ENCODE peak calls at places on chromosomes 1 and 21, in nine cellular contexts. R is CD4-positive, alpha-beta T cell; S is effector memory CD4-positive, alpha-beta T cell; H is breast epithelium; N is kidney; J is left ventricle myocardium inferior; P is thoracic aorta; Z is CD4-positive, CD25-positive, alpha-beta regulatory T cell; F is sigmoid colon. O is an unnamed sample.

GRCh38 chr1:3011631-3012510 is 9.4 kb upstream of the ACTRT2 start:
- DNase-seq in S (no peak), R (no peak), Z (no peak), P (no peak), J (peak), N (peak), F (peak), H (no peak), O (peak)

GRCh38 chr1:51551848-51552296 is 32.8 kb upstream of the EPS15 start:
- DNase-seq in S (no peak), R (no peak), Z (no peak), H (no peak), J (no peak), F (no peak), P (no peak), N (no peak), O (no peak)

GRCh38 chr1:21115098-21115760 is 61.5 kb downstream of the EIF4G3 start:
- DNase-seq in F (no peak), N (no peak), R (no peak), P (no peak), Z (no peak), J (no peak), S (no peak), H (no peak), O (no peak)

GRCh38 chr1:92446546-92446945 is 40.2 kb downstream of the GFI1 start:
- DNase-seq in P (no peak), F (no peak), J (no peak), Z (no peak), N (no peak), R (no peak), H (no peak), S (no peak), O (no peak)

GRCh38 chr1:143735764-143736461 is 235.9 kb downstream of the FAM72C start:
- DNase-seq in N (peak), H (peak), Z (no peak), F (no peak), S (no peak), R (no peak), J (no peak), P (no peak), O (no peak)

GRCh38 chr1:3313579-3313955 is 140.9 kb upstream of the ARHGEF16 start:
- DNase-seq in H (peak), S (no peak), F (peak), J (peak), N (peak), R (no peak), P (peak), Z (no peak), O (peak)

GRCh38 chr1:179082308-179083030 is 599 bp downstream of the TOR3A start:
- DNase-seq in N (no peak), P (no peak), H (no peak), F (peak), R (peak), Z (peak), S (peak), J (peak), O (peak)

GRCh38 chr1:61011514-61012263 is 70.7 kb upstream of the NFIA start:
- DNase-seq in H (no peak), S (no peak), P (no peak), F (no peak), N (no peak), J (no peak), Z (no peak), R (no peak), O (peak)

GRCh38 chr1:212353181-212353580 is 61.5 kb downstream of the PACC1 start:
- DNase-seq in J (no peak), P (no peak), R (no peak), H (no peak), Z (no peak), S (no peak), F (no peak), N (no peak), O (no peak)

GRCh38 chr1:212359794-212360479 is 54.7 kb downstream of the PACC1 start:
- DNase-seq in N (no peak), H (no peak), J (no peak), Z (no peak), R (no peak), S (no peak), F (no peak), P (no peak), O (no peak)

GRCh38 chr1:237033061-237033460 is 8.9 kb upstream of the RYR2 start:
- DNase-seq in P (no peak), J (no peak), N (no peak), S (no peak), R (no peak), H (no peak), Z (no peak), F (no peak), O (no peak)

GRCh38 chr1:237029240-237029639 is 12.7 kb upstream of the RYR2 start:
- DNase-seq in F (no peak), Z (no peak), S (no peak), N (no peak), H (no peak), P (no peak), J (no peak), R (no peak), O (no peak)

GRCh38 chr1:237029850-237030535 is 12.0 kb upstream of the RYR2 start:
- DNase-seq in N (no peak), R (no peak), F (no peak), Z (no peak), J (no peak), S (no peak), P (no peak), H (no peak), O (no peak)

GRCh38 chr1:237032029-237032428 is 10.0 kb upstream of the RYR2 start:
- DNase-seq in H (no peak), J (no peak), S (no peak), R (no peak), N (no peak), F (no peak), Z (no peak), P (no peak), O (no peak)

GRCh38 chr1:237031480-237031879 is 10.5 kb upstream of the RYR2 start:
- DNase-seq in H (no peak), P (no peak), Z (no peak), R (no peak), N (no peak), F (no peak), J (no peak), S (no peak), O (no peak)
- H3K27ac ChIP-seq in H (no peak), P (peak), Z (no peak), R (no peak), N (no peak), F (no peak), J (peak), S (no peak), O (no peak)

DNA sequence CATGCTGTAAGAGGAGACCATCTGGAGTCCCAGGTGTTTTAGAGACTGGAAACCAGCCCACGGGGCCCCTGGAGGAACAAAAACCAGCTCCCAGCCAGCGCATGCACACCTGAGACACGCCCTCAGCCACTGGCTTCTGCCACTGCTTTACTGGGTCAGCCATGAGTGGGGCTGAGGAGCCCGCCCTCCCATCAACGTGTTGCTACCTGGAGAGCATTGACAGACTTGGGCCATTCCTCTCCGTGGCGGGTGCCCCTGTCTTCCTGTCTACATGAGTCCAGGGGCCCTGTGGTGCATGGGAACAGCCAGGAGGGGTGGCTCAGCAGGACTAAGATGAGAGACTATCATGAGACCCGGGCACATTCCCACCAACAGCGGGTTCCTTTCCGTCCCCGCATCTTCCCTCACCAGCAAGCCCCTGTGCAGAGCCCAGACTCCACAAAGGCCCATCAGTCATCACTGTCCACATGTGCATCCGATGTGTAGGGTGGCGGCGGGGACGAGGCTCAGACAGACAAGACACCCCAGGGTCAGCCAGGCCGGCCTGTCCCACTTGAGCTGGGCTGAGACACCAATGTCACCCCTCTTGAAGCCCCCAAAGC is 45.4 kb upstream of the POFUT2 start:
- DNase-seq in F (peak), R (no peak), N (peak), J (peak), S (no peak), Z (no peak), H (no peak), P (no peak), O (no peak)
- H3K27ac ChIP-seq in F (no peak), R (no peak), N (no peak), J (no peak), S (no peak), Z (no peak), H (no peak), P (no peak), O (no peak)

DNA sequence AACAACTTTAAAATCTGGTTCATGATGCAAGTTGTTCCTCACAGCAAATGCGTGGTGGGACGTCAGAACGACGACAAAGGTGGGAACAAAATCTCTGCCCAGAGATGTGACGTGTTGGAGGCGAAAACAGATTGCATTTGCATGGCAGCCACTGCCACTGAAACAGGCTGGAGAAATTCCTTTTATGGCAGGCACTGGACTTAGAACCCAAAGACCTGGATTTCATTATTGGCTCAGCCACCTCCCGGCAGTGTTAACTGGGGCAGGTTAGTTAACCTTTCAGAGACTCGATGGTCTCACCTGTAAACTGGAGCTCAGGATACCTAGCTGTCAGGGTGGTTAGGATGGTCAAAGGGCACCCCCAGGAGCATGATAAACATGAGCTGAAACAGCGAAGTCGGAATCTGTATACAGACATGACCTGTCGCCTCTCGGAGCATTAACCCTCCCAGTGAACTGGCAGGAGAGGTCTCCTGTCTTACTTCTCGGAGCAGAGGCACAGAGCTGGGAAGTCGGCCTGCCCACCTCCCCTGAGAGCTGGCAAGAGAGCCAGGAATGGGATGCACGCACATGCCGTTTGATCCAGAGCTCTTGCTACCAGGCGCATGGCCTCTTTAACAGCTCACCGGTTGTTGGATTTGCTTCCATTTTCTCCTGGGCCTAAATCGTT is 59.2 kb upstream of the TARBP1 start:
- DNase-seq in N (no peak), P (no peak), R (no peak), J (no peak), Z (no peak), F (peak), S (no peak), H (no peak), O (no peak)
- H3K27ac ChIP-seq in N (peak), P (peak), R (no peak), J (peak), Z (no peak), F (peak), S (no peak), H (peak), O (peak)

GRCh38 chr1:34162852-34163766 is 1.9 kb downstream of the CSMD2 start:
- DNase-seq in P (peak), F (peak), N (peak), J (peak), S (no peak), Z (no peak), H (no peak), R (no peak), O (peak)

GRCh38 chr1:34165422-34165921 is 442 bp upstream of the CSMD2 start:
- DNase-seq in J (no peak), N (no peak), S (no peak), H (no peak), F (no peak), Z (no peak), P (no peak), R (no peak), O (no peak)

GRCh38 chr1:34166191-34167090 is 1.4 kb upstream of the CSMD2 start:
- DNase-seq in P (no peak), Z (no peak), S (no peak), J (no peak), N (no peak), F (no peak), H (no peak), R (no peak), O (peak)

GRCh38 chr1:34164510-34165381 is at the start of gene CSMD2:
- DNase-seq in J (peak), H (no peak), S (no peak), F (no peak), P (no peak), R (no peak), Z (no peak), N (peak), O (peak)

DNA sequence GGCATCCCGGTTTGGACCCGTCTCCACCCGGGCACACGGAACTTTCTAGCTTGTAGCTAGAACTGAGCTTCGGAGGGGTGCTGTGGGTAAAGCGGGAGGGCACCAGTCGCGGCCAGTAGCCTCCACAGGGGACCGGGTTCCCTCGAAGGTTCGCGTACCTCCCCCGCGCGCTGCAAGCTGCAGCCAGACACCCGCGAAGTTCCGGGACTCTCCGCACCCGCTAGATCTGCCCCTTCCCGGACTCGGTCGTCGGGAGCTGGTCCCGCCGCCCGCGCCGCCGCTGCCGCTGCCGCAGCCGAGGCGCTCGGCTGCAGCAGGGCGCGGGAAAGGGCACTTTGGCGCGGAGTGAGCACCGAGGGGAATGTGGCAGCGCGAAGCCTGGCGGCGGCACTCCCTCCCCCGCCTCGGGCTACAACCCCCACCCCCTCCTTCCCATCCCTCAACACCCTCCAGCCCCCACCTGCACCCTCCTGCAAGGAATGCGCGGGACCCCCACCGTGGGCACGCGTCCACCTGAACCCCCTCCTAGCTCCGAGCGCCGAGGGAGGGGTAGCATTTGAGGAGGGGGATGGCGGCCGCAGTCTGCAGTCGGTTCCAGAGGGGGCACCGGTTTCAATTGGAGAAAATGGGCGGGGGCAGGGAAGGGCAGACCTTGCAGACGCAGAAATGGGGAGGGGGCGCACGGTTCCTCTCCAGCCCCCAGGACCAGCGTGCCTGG is 1.1 kb downstream of the CSMD2 start:
- DNase-seq in P (no peak), F (no peak), N (no peak), R (no peak), S (no peak), Z (no peak), J (no peak), H (no peak), O (no peak)
- H3K27ac ChIP-seq in P (no peak), F (no peak), N (no peak), R (no peak), S (no peak), Z (no peak), J (no peak), H (no peak), O (peak)

GRCh38 chr1:201903135-201903534 is 14.4 kb downstream of the SHISA4 start:
- DNase-seq in Z (no peak), J (no peak), R (no peak), F (peak), S (no peak), P (peak), H (peak), N (peak), O (no peak)

GRCh38 chr1:201904579-201904978 is 15.9 kb downstream of the SHISA4 start:
- DNase-seq in N (peak), S (no peak), P (peak), R (no peak), Z (no peak), J (no peak), H (peak), F (peak), O (no peak)

GRCh38 chr1:201907621-201908020 is 18.9 kb downstream of the SHISA4 start:
- DNase-seq in N (no peak), P (no peak), F (no peak), R (no peak), S (no peak), H (no peak), Z (no peak), J (no peak), O (no peak)

GRCh38 chr1:201906336-201906735 is 17.6 kb downstream of the SHISA4 start:
- DNase-seq in P (no peak), J (no peak), R (no peak), N (no peak), Z (no peak), S (no peak), F (no peak), H (no peak), O (no peak)

DNA sequence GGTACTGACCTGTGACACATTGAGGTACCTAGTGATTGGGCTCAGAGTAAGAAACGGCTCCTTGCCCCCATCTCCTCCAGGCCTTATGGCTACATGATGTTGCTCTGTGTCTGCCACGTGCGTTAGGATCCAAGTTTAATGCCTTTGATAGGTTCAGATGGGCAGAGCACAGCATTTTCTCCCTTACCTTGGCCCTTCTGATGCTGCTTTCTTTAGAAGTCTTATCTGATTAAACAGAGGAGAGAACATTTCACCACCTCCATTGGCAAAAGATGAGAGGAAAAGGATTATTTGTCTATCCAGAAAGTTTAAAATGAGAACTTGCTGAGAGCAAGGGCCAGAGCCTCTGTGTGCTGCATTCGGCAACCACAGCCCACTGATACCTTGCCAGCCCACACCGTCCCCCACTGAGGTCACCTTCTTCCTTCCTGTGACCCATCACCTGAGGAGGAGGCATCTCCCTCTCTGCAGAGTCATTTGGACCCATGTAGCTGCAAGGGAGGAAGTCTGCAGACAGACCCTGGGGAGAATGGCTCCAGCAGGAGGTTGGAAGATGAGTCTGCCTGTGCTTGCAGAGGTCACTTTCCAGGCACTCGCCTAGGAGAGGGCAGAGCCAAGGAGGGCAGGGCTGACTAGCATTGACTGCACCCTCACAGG is 16.7 kb downstream of the SHISA4 start:
- DNase-seq in R (no peak), Z (no peak), F (no peak), N (no peak), P (no peak), J (no peak), S (no peak), H (no peak), O (no peak)
- H3K27ac ChIP-seq in R (no peak), Z (no peak), F (peak), N (no peak), P (peak), J (peak), S (no peak), H (peak), O (no peak)

DNA sequence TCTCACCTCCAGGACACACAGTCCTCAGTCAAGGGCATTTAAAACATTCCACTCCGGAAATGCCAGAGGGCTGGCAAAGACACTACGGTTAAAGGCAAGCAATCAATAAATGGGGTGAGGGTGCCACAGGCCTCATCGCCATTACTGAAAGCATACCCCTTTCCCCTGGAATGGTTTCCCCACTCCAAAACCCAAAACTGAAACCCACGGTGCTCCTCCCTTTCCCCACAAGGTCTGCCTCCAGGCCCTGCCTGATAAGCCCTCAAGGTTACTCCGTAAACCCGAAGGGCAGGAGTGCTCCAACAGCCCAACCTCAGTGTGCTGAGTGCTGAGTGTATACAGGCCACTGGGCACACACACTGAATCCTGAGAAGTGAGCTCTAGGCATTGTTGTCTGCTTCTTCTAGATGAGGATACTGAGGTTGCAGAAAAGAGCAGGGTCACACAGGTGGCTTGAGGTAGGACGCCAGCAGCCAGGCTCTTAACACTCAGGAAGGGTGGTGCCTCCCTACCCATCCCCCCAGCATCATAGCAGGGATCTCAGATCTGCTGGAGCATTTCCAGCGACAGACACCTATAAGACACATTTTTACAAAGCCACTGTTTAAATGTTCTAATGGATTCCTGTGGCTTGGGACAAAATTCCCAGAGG is 29.0 kb downstream of the SSBP3 start:
- DNase-seq in F (no peak), R (no peak), N (no peak), H (no peak), J (no peak), P (no peak), Z (no peak), S (no peak), O (no peak)
- H3K27ac ChIP-seq in F (no peak), R (no peak), N (peak), H (no peak), J (peak), P (no peak), Z (no peak), S (no peak), O (no peak)

GRCh38 chr1:15326691-15327530 is 79.9 kb downstream of the FHAD1 start:
- DNase-seq in P (no peak), Z (no peak), N (no peak), F (no peak), S (no peak), R (no peak), H (no peak), J (no peak), O (no peak)

GRCh38 chr1:15330028-15330427 is 79.7 kb upstream of the EFHD2 start:
- DNase-seq in H (no peak), P (no peak), R (no peak), Z (no peak), N (no peak), J (no peak), F (no peak), S (no peak), O (no peak)

GRCh38 chr1:15328245-15328784 is 81.3 kb downstream of the FHAD1 start:
- DNase-seq in J (no peak), P (no peak), R (no peak), Z (no peak), S (no peak), F (no peak), H (no peak), N (no peak), O (no peak)

GRCh38 chr1:15329481-15329815 is 80.2 kb upstream of the EFHD2 start:
- DNase-seq in Z (no peak), J (no peak), H (no peak), R (no peak), P (no peak), S (no peak), F (no peak), N (no peak), O (no peak)

GRCh38 chr1:15328785-15329480 is 80.8 kb upstream of the EFHD2 start:
- DNase-seq in S (no peak), R (no peak), N (no peak), Z (no peak), J (peak), P (no peak), F (no peak), H (peak), O (peak)
- H3K27ac ChIP-seq in S (no peak), R (no peak), N (no peak), Z (no peak), J (peak), P (no peak), F (no peak), H (no peak), O (no peak)

GRCh38 chr1:167165948-167166702 is 54.6 kb upstream of the POU2F1 start:
- DNase-seq in F (no peak), H (no peak), J (no peak), S (no peak), R (no peak), Z (no peak), N (no peak), P (no peak), O (no peak)
- H3K27ac ChIP-seq in F (no peak), H (no peak), J (no peak), S (no peak), R (no peak), Z (no peak), N (no peak), P (no peak), O (no peak)

GRCh38 chr1:36134805-36135339 is 9.8 kb upstream of the COL8A2 start:
- DNase-seq in N (no peak), H (peak), S (no peak), Z (no peak), F (no peak), R (no peak), P (peak), J (peak), O (no peak)
- H3K27ac ChIP-seq in N (no peak), H (peak), S (no peak), Z (no peak), F (peak), R (no peak), P (peak), J (peak), O (peak)